ENCODE peak calls at places on chromosomes 11 and 22, in seven cellular contexts. G is EH, W is GM18507, O is fibroblast of villous mesenchyme, K is endodermal cell, Z is left cardiac atrium, L is NCI-H2029 treated with DMSO at 0.1 percent for 48 hours. X is an unnamed sample.
A peak's percentile ranks its signal among the peaks of the same experiment; 100 is the strongest.

GRCh38 chr11:1151366-1152315 is 6.1 kb upstream of the MUC5AC start:
- DNase-seq in K (no peak), Z (no peak), G (no peak), W (no peak), L (no peak), O (no peak), X (peak; percentile 39)

GRCh38 chr11:81237139-81237538 is 1496.5 kb downstream of the FAM181B start:
- DNase-seq in Z (no peak), O (peak; percentile 22), K (no peak), W (no peak), L (no peak), G (no peak), X (no peak)

GRCh38 chr11:111983187-111983986 is 41.8 kb upstream of the DLAT start:
- DNase-seq in L (no peak), G (peak; percentile 16), Z (peak; percentile 27), O (peak; percentile 92), K (peak; percentile 92), W (no peak), X (peak; percentile 84)

GRCh38 chr11:73321342-73322110 is 13.4 kb downstream of the ARHGEF17 start:
- DNase-seq in L (no peak), O (peak; percentile 95), G (peak; percentile 91), W (no peak), Z (peak; percentile 56), K (no peak), X (no peak)

GRCh38 chr11:16958833-16959232 is 55.4 kb downstream of the PLEKHA7 start:
- DNase-seq in O (no peak), G (no peak), W (no peak), L (peak; percentile 71), Z (no peak), K (no peak), X (no peak)

GRCh38 chr22:31431950-31432349 is 32.5 kb downstream of the DRG1 start:
- DNase-seq in O (no peak), W (no peak), G (no peak), L (no peak), K (no peak), Z (no peak), X (peak; percentile 70)

GRCh38 chr11:1054143-1055108 is 17.9 kb upstream of the MUC6 start:
- DNase-seq in O (peak; percentile 22), W (no peak), K (no peak), Z (peak; percentile 17), G (peak; percentile 59), L (no peak), X (no peak)

GRCh38 chr22:31056986-31057599 is 24.0 kb upstream of the SMTN start:
- DNase-seq in K (no peak), L (no peak), Z (no peak), W (no peak), G (peak; percentile 50), O (peak; percentile 39), X (no peak)

GRCh38 chr11:8168485-8169257 is at the start of gene RIC3:
- DNase-seq in W (no peak), Z (peak; percentile 57), K (peak; percentile 87), O (no peak), L (no peak), G (no peak), X (peak; percentile 23)

GRCh38 chr11:12693075-12693473 is 18.9 kb downstream of the TEAD1 start:
- DNase-seq in L (no peak), O (peak; percentile 77), Z (peak; percentile 26), G (no peak), W (no peak), K (peak; percentile 42), X (no peak)

GRCh38 chr11:2222479-2222878 is 47.9 kb downstream of the ASCL2 start:
- DNase-seq in K (no peak), G (no peak), W (no peak), Z (no peak), O (peak; percentile 25), L (no peak), X (no peak)

GRCh38 chr11:15819679-15820286 is 536.6 kb downstream of the SOX6 start:
- DNase-seq in W (peak; percentile 29), K (peak; percentile 90), O (peak; percentile 28), L (peak; percentile 54), Z (peak; percentile 75), G (peak; percentile 60), X (peak; percentile 82)

GRCh38 chr22:21003782-21004181 is 1.9 kb upstream of the THAP7 start:
- DNase-seq in K (no peak), O (no peak), Z (no peak), W (no peak), G (no peak), L (peak; percentile 9), X (peak; percentile 41)

GRCh38 chr11:61901353-61901858 is 10.1 kb upstream of the FADS3 start:
- DNase-seq in L (no peak), O (no peak), Z (no peak), W (no peak), G (no peak), K (no peak), X (no peak)

GRCh38 chr11:11135820-11136476 is 217.1 kb downstream of the CSNK2A3 start:
- DNase-seq in G (no peak), O (no peak), Z (no peak), L (no peak), K (no peak), W (no peak), X (no peak)

GRCh38 chr22:47289316-47289985 is 527.0 kb downstream of the TBC1D22A start:
- DNase-seq in Z (no peak), K (no peak), G (no peak), O (no peak), W (no peak), L (no peak), X (peak; percentile 24)

GRCh38 chr11:11169715-11170351 is 183.2 kb downstream of the CSNK2A3 start:
- DNase-seq in K (no peak), O (no peak), Z (no peak), W (no peak), G (no peak), L (no peak), X (no peak)

GRCh38 chr11:57639321-57640067 is 10.2 kb downstream of the YPEL4 start:
- DNase-seq in O (peak; percentile 88), W (no peak), G (peak; percentile 70), K (peak; percentile 99), Z (no peak), L (no peak), X (no peak)

GRCh38 chr11:115396533-115396932 is 107.7 kb downstream of the CADM1 start:
- DNase-seq in L (no peak), K (no peak), W (no peak), Z (no peak), O (no peak), G (no peak), X (no peak)

GRCh38 chr22:35258144-35258988 is 1.1 kb downstream of the HMGXB4 start:
- DNase-seq in Z (no peak), W (no peak), O (peak; percentile 33), L (no peak), G (peak; percentile 40), K (peak; percentile 74), X (no peak)

GRCh38 chr11:77440678-77441077 is 33.2 kb downstream of the PAK1 start:
- DNase-seq in K (peak; percentile 59), Z (no peak), O (no peak), L (no peak), G (no peak), W (no peak), X (no peak)

GRCh38 chr11:6319879-6320410 is 356 bp downstream of the CAVIN3 start:
- DNase-seq in W (no peak), L (no peak), G (peak; percentile 97), O (peak; percentile 97), Z (peak; percentile 94), K (peak; percentile 94), X (peak; percentile 85)

GRCh38 chr11:130449996-130450419 is 1.6 kb downstream of the ADAMTS15 start:
- DNase-seq in L (no peak), K (peak; percentile 97), G (peak; percentile 87), Z (peak; percentile 91), O (peak; percentile 90), W (no peak), X (no peak)

GRCh38 chr22:46043339-46043738 is 66.4 kb upstream of the WNT7B start:
- DNase-seq in L (no peak), G (peak; percentile 17), O (no peak), W (no peak), K (peak; percentile 22), Z (peak; percentile 15), X (peak; percentile 45)

GRCh38 chr11:63939351-63939920 is 634 bp downstream of the NAA40 start:
- DNase-seq in L (no peak), K (no peak), W (no peak), O (peak; percentile 44), Z (no peak), G (peak; percentile 29), X (no peak)

GRCh38 chr11:33542921-33543320 is 157.7 kb downstream of the C11orf91 start:
- DNase-seq in O (peak; percentile 57), G (peak; percentile 69), L (no peak), W (peak; percentile 17), K (peak; percentile 91), Z (peak; percentile 46), X (peak; percentile 57)

GRCh38 chr22:46791201-46791731 is 28.8 kb downstream of the TBC1D22A start:
- DNase-seq in K (peak; percentile 20), O (peak; percentile 65), G (peak; percentile 58), Z (peak; percentile 69), L (no peak), W (no peak), X (no peak)

GRCh38 chr11:1988667-1989317 is 8.8 kb downstream of the H19 start:
- DNase-seq in W (no peak), Z (no peak), G (no peak), O (no peak), K (peak; percentile 10), L (no peak), X (peak; percentile 31)

GRCh38 chr11:45647329-45647728 is 18.1 kb downstream of the CHST1 start:
- DNase-seq in W (no peak), G (no peak), Z (no peak), O (no peak), L (no peak), K (no peak), X (no peak)

GRCh38 chr11:119282495-119282894 is 34.4 kb downstream of the MCAM start:
- DNase-seq in K (no peak), Z (no peak), O (peak; percentile 89), L (no peak), W (no peak), G (no peak), X (no peak)